ENCODE peak calls at places on chromosomes 11 and 22, in five cellular contexts. D is choroid plexus epithelial cell; U is left lung; B is endothelial cell; A is CD4-positive, alpha-beta T cell. L is an unnamed sample.

GRCh38 chr11:129724866-129725265 is 90.8 kb upstream of the TMEM45B start:
- DNase-seq in U (no peak), B (no peak), A (no peak), D (no peak), L (no peak)

GRCh38 chr11:78929906-78930220 is 355.2 kb upstream of the NARS2 start:
- DNase-seq in D (no peak), A (no peak), U (no peak), B (no peak), L (no peak)

GRCh38 chr22:24156146-24156914 is 25.0 kb upstream of the SUSD2 start:
- DNase-seq in A (peak), B (peak), U (no peak), D (peak), L (no peak)

GRCh38 chr22:41092023-41092817 is at the start of gene EP300:
- DNase-seq in U (peak), B (peak), D (peak), A (peak), L (peak)

GRCh38 chr22:30649430-30650007 is 13.9 kb downstream of the SLC35E4 start:
- DNase-seq in B (no peak), D (peak), A (peak), U (peak), L (peak)

GRCh38 chr11:123060265-123061000 is 1.5 kb downstream of the HSPA8 start:
- DNase-seq in A (no peak), B (no peak), D (no peak), U (no peak), L (no peak)

GRCh38 chr11:126079640-126080205 is 17.1 kb upstream of the CDON start:
- DNase-seq in U (no peak), A (no peak), D (no peak), B (no peak), L (no peak)

GRCh38 chr11:111937461-111937769 is 272 bp downstream of the DIXDC1 start:
- DNase-seq in A (no peak), B (no peak), D (no peak), U (no peak), L (no peak)

GRCh38 chr22:28237092-28237491 is 318.0 kb upstream of the PITPNB start:
- DNase-seq in B (no peak), D (peak), U (no peak), A (no peak), L (no peak)

GRCh38 chr11:12007769-12008737 is at the start of gene DKK3:
- DNase-seq in U (no peak), D (no peak), A (no peak), B (peak), L (no peak)

GRCh38 chr11:111320728-111321568 is 22.6 kb downstream of the POU2AF3 start:
- DNase-seq in B (no peak), U (no peak), D (peak), A (no peak), L (peak)

DNA sequence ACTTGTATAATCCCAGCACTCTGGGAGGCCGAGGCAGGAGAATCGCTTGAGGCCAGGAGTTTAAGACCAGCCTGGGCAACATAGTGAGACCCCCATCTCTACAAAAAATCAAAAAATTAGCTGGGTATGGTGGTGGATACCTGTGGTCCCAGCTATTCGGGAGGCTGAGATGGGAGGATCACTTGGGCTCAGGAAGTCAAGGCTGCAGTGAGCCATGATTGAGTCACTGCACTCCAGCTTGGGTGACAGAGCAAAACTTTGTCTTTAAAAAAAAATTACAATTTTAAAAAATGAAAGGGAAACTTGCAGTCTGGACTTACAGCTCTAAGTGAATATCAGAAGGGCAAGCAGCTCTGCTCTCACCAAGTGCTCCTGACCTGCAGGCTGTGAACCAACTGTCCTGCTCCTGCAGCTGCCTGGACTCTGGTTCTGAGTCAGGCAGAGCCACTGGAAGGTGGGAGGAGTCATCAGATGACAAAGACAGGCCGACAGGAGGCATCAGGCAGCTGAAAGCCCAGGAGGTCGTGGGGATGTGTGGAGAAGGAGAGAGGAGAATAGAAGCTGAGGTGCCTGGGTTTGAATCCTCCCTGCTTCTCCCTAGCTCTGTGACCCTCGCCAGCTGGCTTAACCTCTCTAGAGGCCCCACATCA is 9.6 kb downstream of the SMTNL1 start:
- DNase-seq in U (no peak), D (peak), B (no peak), A (no peak), L (no peak)
- TF ChIP-seq CTCF in U (no peak), D (peak), B (no peak), A (no peak), L (no peak)

GRCh38 chr11:72598901-72599300 is 75.3 kb downstream of the PDE2A start:
- DNase-seq in D (peak), B (peak), A (no peak), U (no peak), L (peak)
- TF ChIP-seq CTCF in D (peak), B (peak), A (no peak), U (peak), L (peak)

DNA sequence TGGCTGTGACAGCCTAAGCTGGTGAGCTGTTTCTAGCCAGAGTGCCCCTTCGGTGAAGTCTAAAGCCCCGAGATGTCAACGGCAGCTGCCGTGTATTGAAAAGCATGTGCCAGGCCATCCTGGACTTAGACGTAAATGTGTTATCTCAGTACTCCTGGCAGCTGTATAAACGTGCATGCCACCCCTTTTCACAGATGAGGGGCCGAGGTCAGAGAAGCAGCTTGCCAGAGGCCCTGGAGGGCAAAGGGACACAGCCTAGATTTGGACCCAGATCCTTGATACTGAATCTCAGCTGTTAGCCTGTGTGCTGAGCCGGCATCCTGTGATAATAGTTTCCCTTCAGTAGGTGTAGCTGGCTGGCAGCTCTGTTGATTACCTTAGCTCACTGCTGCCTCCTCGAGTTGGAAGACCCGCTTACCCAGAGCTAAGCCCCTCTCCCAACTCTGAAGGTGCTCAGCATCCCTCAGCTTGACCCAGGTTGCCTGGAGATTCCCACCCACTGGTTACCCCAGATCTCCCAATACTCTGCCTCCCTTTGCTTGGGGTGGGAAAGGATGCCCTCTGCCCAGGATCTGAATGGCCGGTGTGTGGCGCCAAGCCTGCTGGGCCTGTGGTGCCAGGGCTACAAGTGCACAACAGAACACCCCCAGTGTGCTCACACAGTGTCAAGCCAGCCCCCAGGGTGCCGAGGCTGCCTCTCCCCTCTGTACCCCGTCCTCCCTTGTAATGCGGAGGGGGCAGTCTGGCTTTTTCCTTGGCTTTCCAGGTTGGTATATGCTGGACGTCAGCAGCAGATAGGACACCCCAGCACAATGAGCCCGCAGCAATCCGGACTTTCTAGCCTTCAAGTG is 59.8 kb upstream of the WNT7B start:
- DNase-seq in B (no peak), U (peak), A (peak), D (peak), L (peak)
- TF ChIP-seq CTCF in B (no peak), U (no peak), A (peak), D (peak), L (no peak)

GRCh38 chr11:8872017-8872416 is 39.0 kb upstream of the AKIP1 start:
- DNase-seq in A (no peak), B (no peak), U (no peak), D (no peak), L (peak)

GRCh38 chr11:8871283-8871775 is 39.7 kb upstream of the AKIP1 start:
- DNase-seq in A (no peak), D (peak), B (peak), U (peak), L (peak)

GRCh38 chr11:8873966-8874365 is 37.0 kb upstream of the AKIP1 start:
- DNase-seq in D (no peak), A (no peak), B (no peak), U (no peak), L (no peak)

GRCh38 chr11:8867856-8868705 is 42.9 kb upstream of the AKIP1 start:
- DNase-seq in D (peak), B (no peak), U (no peak), A (no peak), L (no peak)

DNA sequence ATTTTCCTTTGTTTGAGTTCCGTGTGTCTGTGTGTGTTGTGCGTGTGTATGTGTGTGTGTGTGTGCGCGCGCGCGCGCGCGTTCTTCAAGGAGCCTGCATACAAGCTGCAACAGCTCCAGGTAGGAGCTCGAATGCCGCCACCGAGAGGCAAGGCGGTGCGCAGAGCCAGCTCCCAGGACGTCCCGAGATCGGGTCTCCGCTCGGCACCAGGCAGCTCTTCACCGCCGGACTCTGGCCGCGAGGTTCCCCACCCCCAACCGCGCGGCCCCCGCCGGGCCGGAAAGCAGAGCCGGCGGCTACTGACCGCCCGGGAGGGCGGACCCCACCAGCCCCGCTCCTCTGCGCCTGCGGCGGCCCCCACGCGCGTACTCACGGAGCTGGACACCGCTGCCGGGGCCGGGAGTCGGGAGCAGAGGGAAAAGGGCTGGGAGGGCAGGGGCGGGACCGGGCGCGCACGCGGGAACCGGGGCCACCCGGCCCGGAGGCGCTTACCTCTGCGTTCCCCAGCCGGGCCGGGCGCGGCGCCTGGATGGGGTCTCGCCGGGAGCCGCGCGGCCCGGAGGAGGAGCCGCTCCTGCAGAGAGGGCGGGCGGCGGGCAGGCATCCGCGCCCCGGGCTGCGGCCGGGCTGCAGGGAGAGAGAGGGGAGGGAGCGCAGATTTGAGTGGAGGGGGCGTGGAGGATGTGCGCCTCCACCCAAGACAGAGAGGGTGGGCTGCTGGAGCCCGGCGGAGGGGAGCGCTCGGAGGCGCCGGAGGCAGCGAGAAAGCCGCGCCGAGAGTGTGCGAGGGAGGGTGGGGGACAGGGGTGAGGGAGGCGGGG is 40.3 kb upstream of the AKIP1 start:
- DNase-seq in D (peak), B (peak), A (peak), U (peak), L (peak)
- TF ChIP-seq CTCF in D (no peak), B (no peak), A (no peak), U (no peak), L (no peak)

GRCh38 chr22:50732681-50733080 is 5.3 kb upstream of the ACR start:
- DNase-seq in A (no peak), D (no peak), B (peak), U (no peak), L (no peak)

GRCh38 chr22:50734986-50735738 is 2.8 kb upstream of the ACR start:
- DNase-seq in U (peak), D (no peak), B (peak), A (no peak), L (no peak)

GRCh38 chr22:50731811-50732624 is 6.0 kb upstream of the ACR start:
- DNase-seq in D (peak), B (no peak), U (peak), A (peak), L (peak)

GRCh38 chr22:50734343-50734771 is 3.6 kb upstream of the ACR start:
- DNase-seq in A (no peak), D (no peak), B (peak), U (no peak), L (no peak)

GRCh38 chr22:50733521-50734342 is 4.3 kb upstream of the ACR start:
- DNase-seq in A (no peak), B (peak), D (peak), U (peak), L (peak)
- TF ChIP-seq CTCF in A (no peak), B (no peak), D (peak), U (no peak), L (no peak)

GRCh38 chr11:45155627-45156180 is 9.3 kb downstream of the PRDM11 start:
- DNase-seq in D (no peak), U (no peak), B (no peak), A (no peak), L (no peak)
- TF ChIP-seq CTCF in D (no peak), U (no peak), B (no peak), A (no peak), L (no peak)

GRCh38 chr22:16912281-16912680 is 87.1 kb upstream of the XKR3 start:
- DNase-seq in U (no peak), D (no peak), A (no peak), B (no peak), L (no peak)
- TF ChIP-seq CTCF in U (no peak), D (no peak), A (no peak), B (no peak), L (no peak)

DNA sequence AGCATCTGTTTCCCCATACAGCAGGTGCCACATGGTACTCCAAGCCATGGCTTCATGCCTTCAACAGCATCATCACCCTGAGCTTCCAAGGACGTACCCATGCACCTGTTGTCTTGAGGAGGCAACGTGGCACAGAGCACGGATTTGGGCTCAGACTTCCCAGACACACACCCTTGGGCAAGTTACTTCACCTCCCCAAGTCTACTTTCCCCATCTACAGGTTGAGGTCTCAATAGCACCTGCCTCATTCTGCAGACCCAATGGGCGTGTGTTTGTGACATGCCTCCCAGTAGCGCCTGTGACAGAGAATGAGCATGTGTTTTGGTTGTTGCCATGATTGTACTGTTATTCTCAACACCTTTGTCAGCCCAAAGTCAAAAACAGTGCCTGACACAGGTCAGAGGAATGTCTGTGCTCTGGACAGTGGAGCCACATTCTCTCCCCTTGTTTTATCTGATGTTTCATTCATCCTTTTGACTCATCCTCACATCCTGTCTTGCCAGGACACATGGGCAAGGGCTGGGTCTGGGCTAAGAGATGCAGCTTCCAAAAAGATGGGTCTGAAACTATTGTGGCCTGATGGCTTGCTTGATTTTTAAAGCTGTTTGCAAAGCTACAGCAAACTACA is 53.4 kb upstream of the CCND1 start:
- DNase-seq in A (no peak), U (no peak), D (peak), B (no peak), L (no peak)
- TF ChIP-seq CTCF in A (no peak), U (no peak), D (no peak), B (no peak), L (no peak)

DNA sequence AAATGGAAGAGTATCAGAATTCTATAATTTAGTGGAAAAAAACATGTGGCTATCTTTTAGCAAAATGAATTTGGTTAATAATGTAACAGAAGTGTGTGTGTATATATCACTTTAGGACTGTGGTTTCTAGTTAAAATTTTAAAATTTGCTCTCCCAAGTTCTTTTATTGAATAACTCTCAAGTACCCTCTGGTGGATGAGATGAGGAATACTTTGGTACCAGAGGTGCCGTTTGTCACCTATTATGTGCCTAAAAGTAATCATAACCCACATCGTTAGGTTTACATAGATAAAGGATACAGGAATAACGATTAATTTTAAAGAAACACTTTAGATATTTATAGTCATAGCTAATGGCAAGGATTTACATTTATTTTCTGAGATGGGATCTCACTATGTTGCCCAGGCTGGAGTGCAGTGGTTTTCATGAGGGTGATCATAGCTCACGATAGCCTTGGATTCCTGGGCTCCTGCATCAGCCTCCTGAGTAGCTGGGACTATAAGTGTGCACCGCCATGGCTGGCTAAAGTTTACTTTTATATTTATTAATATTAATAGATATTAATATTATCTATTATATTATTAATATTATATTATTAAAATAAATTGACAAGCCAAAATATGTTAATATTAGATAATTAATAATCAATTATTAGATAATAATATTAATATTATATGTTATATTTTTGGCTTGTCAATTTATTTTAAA is 66.7 kb upstream of the CAPRIN1 start:
- DNase-seq in A (no peak), U (no peak), B (no peak), D (peak), L (no peak)
- TF ChIP-seq CTCF in A (no peak), U (no peak), B (no peak), D (peak), L (no peak)

DNA sequence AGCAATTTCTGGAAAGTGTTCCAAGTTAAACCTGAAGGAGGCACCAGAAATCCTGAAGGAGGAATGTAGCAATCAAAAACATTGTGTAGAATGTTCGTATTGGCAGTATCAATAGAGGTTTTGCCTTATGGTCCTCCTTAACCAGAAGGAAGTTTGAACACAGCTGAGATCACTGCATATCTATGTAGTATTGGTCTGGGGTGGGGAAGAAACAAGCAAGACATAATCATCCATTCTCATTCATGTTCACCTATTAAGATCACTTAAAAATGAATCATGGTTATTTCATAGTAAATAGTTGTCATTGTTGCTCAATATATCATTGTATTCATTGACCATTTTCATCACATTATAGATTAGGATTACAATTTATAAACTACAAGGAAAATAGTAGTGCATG is 160.5 kb downstream of the DDX10 start:
- DNase-seq in A (no peak), U (no peak), B (no peak), D (peak), L (no peak)
- TF ChIP-seq CTCF in A (no peak), U (no peak), B (no peak), D (no peak), L (no peak)